ENCODE peak calls at places on chromosomes 6 and 20, in five cellular contexts. E is CD8-positive, alpha-beta T cell; J is vagina; A is esophagus muscularis mucosa; C is cardiac muscle cell. L is an unnamed sample. For H3K4me1 and H3K9me3, the result is how much of the 10 kb centered on the place peaks cover.

GRCh38 chr6:83815631-83816030 is 37.5 kb upstream of the RIPPLY2 start:
- DNase-seq in E (no peak), J (no peak), A (no peak), C (peak), L (no peak)

GRCh38 chr6:167056370-167056769 is 57.2 kb downstream of the CEP43 start:
- DNase-seq in E (no peak), J (no peak), A (no peak), C (peak), L (no peak)

GRCh38 chr20:41086402-41087324 is 50.7 kb upstream of the PLCG1 start:
- DNase-seq in E (no peak), J (no peak), A (no peak), C (peak), L (no peak)

GRCh38 chr6:11975353-11975977 is 36.6 kb upstream of the HIVEP1 start:
- DNase-seq in E (no peak), J (no peak), A (no peak), C (no peak), L (peak)

GRCh38 chr20:37226889-37227288 is 34.7 kb downstream of the GHRH start:
- DNase-seq in E (no peak), J (no peak), A (no peak), C (peak), L (peak)

GRCh38 chr6:64217721-64218603 is 582.4 kb downstream of the PHF3 start:
- DNase-seq in E (no peak), J (no peak), A (no peak), C (peak), L (peak)

GRCh38 chr20:35695978-35696377 is 3.2 kb downstream of the NFS1 start:
- DNase-seq in E (no peak), J (no peak), A (no peak), C (no peak), L (no peak)

GRCh38 chr6:56714273-56714672 is 71.6 kb upstream of the DST start:
- DNase-seq in E (no peak), J (no peak), A (no peak), C (no peak), L (no peak)

GRCh38 chr6:20318851-20319387 is 82.8 kb upstream of the E2F3 start:
- DNase-seq in E (no peak), J (no peak), A (no peak), C (no peak), L (peak)

GRCh38 chr20:53960586-53961386 is 109.6 kb downstream of the BCAS1 start:
- DNase-seq in E (no peak), J (no peak), A (no peak), C (no peak), L (no peak)

GRCh38 chr20:2093883-2094282 is 7.7 kb upstream of the STK35 start:
- DNase-seq in E (no peak), J (no peak), A (no peak), C (no peak), L (no peak)

GRCh38 chr6:158207452-158207788 is 39.3 kb downstream of the GTF2H5 start:
- DNase-seq in E (no peak), J (no peak), A (no peak), C (peak), L (no peak)

GRCh38 chr6:50846109-50846859 is 27.6 kb downstream of the TFAP2B start:
- DNase-seq in E (no peak), J (no peak), A (no peak), C (no peak), L (no peak)

GRCh38 chr6:162964703-162965140 is 236.9 kb downstream of the PACRG start:
- DNase-seq in E (no peak), J (no peak), A (no peak), C (peak), L (peak)

GRCh38 chr20:3190681-3191111 is 13.8 kb downstream of the DDRGK1 start:
- DNase-seq in E (no peak), J (no peak), A (no peak), C (no peak), L (no peak)

GRCh38 chr20:10521068-10521834 is 86.1 kb downstream of the SLX4IP start:
- DNase-seq in E (no peak), J (no peak), A (no peak), C (peak), L (no peak)

GRCh38 chr6:87762116-87762515 is 60.1 kb upstream of the AKIRIN2 start:
- DNase-seq in E (no peak), J (no peak), A (no peak), C (peak), L (peak)

GRCh38 chr6:41594326-41594725 is 43.9 kb upstream of the MDFI start:
- DNase-seq in E (no peak), J (no peak), A (no peak), C (no peak), L (no peak)

GRCh38 chr6:166466178-166467122 is 83.7 kb upstream of the MPC1 start:
- DNase-seq in E (no peak), J (no peak), A (no peak), C (peak), L (no peak)

GRCh38 chr6:55704421-55704820 is 125.4 kb upstream of the HMGCLL1 start:
- DNase-seq in E (no peak), J (no peak), A (no peak), C (peak), L (no peak)

GRCh38 chr6:11595903-11596302 is 58.4 kb downstream of the TMEM170B start:
- DNase-seq in E (no peak), J (no peak), A (peak), C (no peak), L (no peak)

GRCh38 chr6:166651408-166651807 is 24.4 kb upstream of the RPS6KA2 start:
- DNase-seq in E (no peak), J (no peak), A (no peak), C (no peak), L (no peak)

GRCh38 chr20:58149412-58150091 is 78.9 kb downstream of the ANKRD60 start:
- DNase-seq in E (no peak), J (no peak), A (no peak), C (no peak), L (no peak)

GRCh38 chr6:7262746-7263335 is 50.2 kb downstream of the SSR1 start:
- DNase-seq in E (no peak), J (no peak), A (no peak), C (no peak), L (no peak)

GRCh38 chr6:67535946-67536345 is 1099.1 kb upstream of the ADGRB3 start:
- DNase-seq in E (no peak), J (no peak), A (no peak), C (peak), L (no peak)

GRCh38 chr6:34657307-34657978 is 39.1 kb downstream of the ILRUN start:
- DNase-seq in E (no peak), J (no peak), A (no peak), C (peak), L (peak)

GRCh38 chr20:19806806-19807691 is 49.0 kb downstream of the RIN2 start:
- DNase-seq in E (no peak), J (no peak), A (no peak), C (peak), L (no peak)

GRCh38 chr6:7249946-7250643 is 62.9 kb downstream of the SSR1 start:
- DNase-seq in E (no peak), J (no peak), A (no peak), C (no peak), L (no peak)

GRCh38 chr6:10256113-10256690 is 158.7 kb downstream of the TFAP2A start:
- DNase-seq in E (no peak), J (no peak), A (no peak), C (no peak), L (no peak)

GRCh38 chr6:84752118-84752850 is 12.1 kb downstream of the TBX18 start:
- DNase-seq in E (no peak), J (no peak), A (no peak), C (peak), L (no peak)

GRCh38 chr6:133026705-133027104 is 212.3 kb downstream of the RPS12 start:
- DNase-seq in E (no peak), J (no peak), A (no peak), C (no peak), L (no peak)

GRCh38 chr6:42300701-42301100 is 83.0 kb upstream of the MRPS10 start:
- DNase-seq in E (no peak), J (no peak), A (no peak), C (no peak), L (no peak)

GRCh38 chr6:143592335-143592734 is 80.8 kb upstream of the FUCA2 start:
- DNase-seq in E (no peak), J (no peak), A (no peak), C (no peak), L (peak)

GRCh38 chr6:119586250-119586882 is 236.8 kb upstream of the MAN1A1 start:
- DNase-seq in E (no peak), J (no peak), A (no peak), C (no peak), L (no peak)

GRCh38 chr20:57828696-57829095 is 118.9 kb upstream of the PMEPA1 start:
- DNase-seq in E (no peak), J (no peak), A (no peak), C (no peak), L (no peak)

GRCh38 chr6:33324139-33324538 is 6.6 kb upstream of the ZBTB22 start:
- DNase-seq in E (no peak), J (no peak), A (no peak), C (no peak), L (no peak)

GRCh38 chr20:46135856-46136633 is 17.9 kb downstream of the CD40 start:
- DNase-seq in E (no peak), J (no peak), A (no peak), C (no peak), L (no peak)

GRCh38 chr20:15582146-15582776 is 991.0 kb downstream of the KIF16B start:
- DNase-seq in E (no peak), J (no peak), A (no peak), C (no peak), L (no peak)

GRCh38 chr6:10406556-10406955 is 8.3 kb downstream of the TFAP2A start:
- DNase-seq in E (no peak), J (no peak), A (no peak), C (no peak), L (no peak)

GRCh38 chr20:51985013-51985415 is 182.7 kb upstream of the SALL4 start:
- DNase-seq in E (no peak), J (no peak), A (no peak), C (peak), L (no peak)

GRCh38 chr20:51987812-51988211 is 185.5 kb upstream of the SALL4 start:
- DNase-seq in E (no peak), J (no peak), A (no peak), C (no peak), L (no peak)

GRCh38 chr20:51980277-51980676 is 178.0 kb upstream of the SALL4 start:
- DNase-seq in E (no peak), J (no peak), A (no peak), C (no peak), L (no peak)

DNA sequence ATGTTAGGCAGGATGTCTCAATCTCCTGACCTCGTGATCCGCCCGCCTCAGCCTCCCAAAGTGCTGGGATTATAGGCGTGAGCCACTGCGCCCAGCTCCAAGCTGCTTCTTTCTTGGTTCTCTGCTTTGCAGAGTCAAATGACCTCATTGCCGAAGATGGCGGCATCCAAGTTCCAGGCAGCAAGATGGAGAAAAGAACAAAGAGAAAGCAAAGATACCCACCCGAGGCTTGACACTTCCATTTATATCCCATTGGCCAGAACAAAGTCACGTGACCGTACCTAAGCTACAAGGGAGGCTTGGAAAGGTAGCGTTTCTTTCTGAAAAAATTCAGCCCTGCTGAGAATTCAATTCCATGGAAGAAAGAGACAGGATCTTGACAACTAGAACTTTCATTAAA is 183.4 kb upstream of the SALL4 start:
- DNase-seq in E (no peak), J (no peak), A (no peak), C (no peak), L (peak)
- H3K4me1 ChIP-seq in E (under half), J (under half), A (under half), C (under half), L (under half)

GRCh38 chr6:15642276-15642675 is 20.6 kb downstream of the DTNBP1 start:
- DNase-seq in E (no peak), J (no peak), A (no peak), C (peak), L (no peak)
- TF ChIP-seq CTCF in E (no peak), J (no peak), A (no peak), C (peak), L (no peak)

DNA sequence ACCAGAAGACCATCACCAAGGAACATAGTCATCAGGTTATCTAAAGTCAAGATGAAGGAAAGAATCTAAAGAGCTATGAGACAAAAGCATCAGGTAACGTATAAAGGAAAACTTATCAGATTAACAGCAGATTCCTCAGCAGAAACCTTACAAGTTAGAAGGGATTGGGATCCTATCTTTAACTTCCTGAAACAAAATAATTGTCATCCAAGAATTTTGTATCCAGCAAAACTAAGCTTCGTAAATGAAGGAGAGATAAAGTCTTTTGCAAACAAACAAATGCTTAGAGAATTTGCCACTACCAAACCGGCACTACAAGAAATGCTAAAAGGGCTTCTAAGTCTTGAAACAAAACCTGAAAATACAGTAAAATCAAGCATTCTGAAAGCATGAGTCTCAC is 71.0 kb downstream of the HECA start:
- DNase-seq in E (no peak), J (no peak), A (no peak), C (no peak), L (no peak)
- H3K9me3 ChIP-seq in E (under half), J (under half), A (under half), C (under half), L (under half)

GRCh38 chr20:50140339-50140859 is 13.1 kb downstream of the PEDS1 start:
- DNase-seq in E (no peak), J (no peak), A (no peak), C (no peak), L (no peak)
- H3K4me1 ChIP-seq in E (under half), J (half or more), A (half or more), C (under half), L (under half)

L was measured in testis.